ENCODE peak calls at places on chromosomes 5 and 9, in seven cellular contexts. One of them, this sample, is unnamed.

GRCh38 chr5:110625376-110625999 is 101.0 kb downstream of the TMEM232 start:
- DNase-seq in fibroblast of lung: peak; percentile 43
- DNase-seq in NT2/D1: no peak
- DNase-seq in MM.1S: peak; percentile 65
- DNase-seq in IMR-90: peak; percentile 52
- DNase-seq in GM23248: peak; percentile 79
- DNase-seq in neural progenitor cell: peak; percentile 31
- DNase-seq in this sample: peak; percentile 93

GRCh38 chr9:104869801-104870200 is 58.2 kb downstream of the ABCA1 start:
- DNase-seq in MM.1S: no peak
- DNase-seq in NT2/D1: no peak
- DNase-seq in GM23248: peak; percentile 46
- DNase-seq in fibroblast of lung: peak; percentile 62
- DNase-seq in neural progenitor cell: no peak
- DNase-seq in IMR-90: peak; percentile 26
- DNase-seq in this sample: no peak

GRCh38 chr5:132476853-132477729 is 13.5 kb downstream of the IRF1 start:
- DNase-seq in IMR-90: no peak
- DNase-seq in fibroblast of lung: no peak
- DNase-seq in MM.1S: no peak
- DNase-seq in neural progenitor cell: no peak
- DNase-seq in GM23248: no peak
- DNase-seq in NT2/D1: no peak
- DNase-seq in this sample: no peak

GRCh38 chr5:132429451-132430440 is 60.2 kb downstream of the SLC22A5 start:
- DNase-seq in GM23248: no peak
- DNase-seq in neural progenitor cell: no peak
- DNase-seq in NT2/D1: no peak
- DNase-seq in IMR-90: no peak
- DNase-seq in MM.1S: no peak
- DNase-seq in fibroblast of lung: no peak
- DNase-seq in this sample: no peak

GRCh38 chr9:89880721-89881120 is 275.9 kb downstream of the GADD45G start:
- DNase-seq in GM23248: no peak
- DNase-seq in fibroblast of lung: no peak
- DNase-seq in MM.1S: no peak
- DNase-seq in IMR-90: no peak
- DNase-seq in neural progenitor cell: no peak
- DNase-seq in NT2/D1: no peak
- DNase-seq in this sample: no peak

GRCh38 chr5:65121880-65122436 is 353.2 kb downstream of the CWC27 start:
- DNase-seq in fibroblast of lung: peak; percentile 94
- DNase-seq in IMR-90: peak; percentile 92
- DNase-seq in GM23248: peak; percentile 93
- DNase-seq in NT2/D1: no peak
- DNase-seq in neural progenitor cell: no peak
- DNase-seq in MM.1S: no peak
- DNase-seq in this sample: peak; percentile 25

GRCh38 chr9:1098551-1098950 is 48.4 kb downstream of the DMRT2 start:
- DNase-seq in NT2/D1: no peak
- DNase-seq in fibroblast of lung: no peak
- DNase-seq in MM.1S: no peak
- DNase-seq in IMR-90: no peak
- DNase-seq in neural progenitor cell: no peak
- DNase-seq in GM23248: no peak
- DNase-seq in this sample: no peak

GRCh38 chr9:21616082-21616778 is 134.1 kb upstream of the IFNE start:
- DNase-seq in IMR-90: peak; percentile 98
- DNase-seq in GM23248: peak; percentile 97
- DNase-seq in neural progenitor cell: no peak
- DNase-seq in fibroblast of lung: peak; percentile 100
- DNase-seq in MM.1S: no peak
- DNase-seq in NT2/D1: no peak
- DNase-seq in this sample: peak; percentile 76

GRCh38 chr5:119355244-119355635 is 579 bp upstream of the TNFAIP8 start:
- DNase-seq in IMR-90: no peak
- DNase-seq in NT2/D1: peak; percentile 36
- DNase-seq in GM23248: no peak
- DNase-seq in neural progenitor cell: peak; percentile 55
- DNase-seq in fibroblast of lung: no peak
- DNase-seq in MM.1S: no peak
- DNase-seq in this sample: no peak

GRCh38 chr5:128736567-128736966 is 198.5 kb upstream of the FBN2 start:
- DNase-seq in MM.1S: no peak
- DNase-seq in IMR-90: peak; percentile 6
- DNase-seq in neural progenitor cell: peak; percentile 13
- DNase-seq in NT2/D1: no peak
- DNase-seq in GM23248: peak; percentile 15
- DNase-seq in fibroblast of lung: peak; percentile 49
- DNase-seq in this sample: peak; percentile 61

GRCh38 chr5:125109293-125109692 is 362.9 kb upstream of the ZNF608 start:
- DNase-seq in NT2/D1: no peak
- DNase-seq in neural progenitor cell: no peak
- DNase-seq in fibroblast of lung: no peak
- DNase-seq in IMR-90: no peak
- DNase-seq in GM23248: no peak
- DNase-seq in MM.1S: no peak
- DNase-seq in this sample: no peak

GRCh38 chr9:108212179-108212578 is 643.6 kb downstream of the ACTL7B start:
- DNase-seq in MM.1S: no peak
- DNase-seq in NT2/D1: no peak
- DNase-seq in GM23248: no peak
- DNase-seq in fibroblast of lung: no peak
- DNase-seq in IMR-90: no peak
- DNase-seq in neural progenitor cell: no peak
- DNase-seq in this sample: no peak

GRCh38 chr5:149455889-149456409 is 76.9 kb upstream of the IL17B start:
- DNase-seq in neural progenitor cell: no peak
- DNase-seq in GM23248: peak; percentile 72
- DNase-seq in MM.1S: no peak
- DNase-seq in NT2/D1: no peak
- DNase-seq in fibroblast of lung: peak; percentile 80
- DNase-seq in IMR-90: peak; percentile 86
- DNase-seq in this sample: peak; percentile 68

DNA sequence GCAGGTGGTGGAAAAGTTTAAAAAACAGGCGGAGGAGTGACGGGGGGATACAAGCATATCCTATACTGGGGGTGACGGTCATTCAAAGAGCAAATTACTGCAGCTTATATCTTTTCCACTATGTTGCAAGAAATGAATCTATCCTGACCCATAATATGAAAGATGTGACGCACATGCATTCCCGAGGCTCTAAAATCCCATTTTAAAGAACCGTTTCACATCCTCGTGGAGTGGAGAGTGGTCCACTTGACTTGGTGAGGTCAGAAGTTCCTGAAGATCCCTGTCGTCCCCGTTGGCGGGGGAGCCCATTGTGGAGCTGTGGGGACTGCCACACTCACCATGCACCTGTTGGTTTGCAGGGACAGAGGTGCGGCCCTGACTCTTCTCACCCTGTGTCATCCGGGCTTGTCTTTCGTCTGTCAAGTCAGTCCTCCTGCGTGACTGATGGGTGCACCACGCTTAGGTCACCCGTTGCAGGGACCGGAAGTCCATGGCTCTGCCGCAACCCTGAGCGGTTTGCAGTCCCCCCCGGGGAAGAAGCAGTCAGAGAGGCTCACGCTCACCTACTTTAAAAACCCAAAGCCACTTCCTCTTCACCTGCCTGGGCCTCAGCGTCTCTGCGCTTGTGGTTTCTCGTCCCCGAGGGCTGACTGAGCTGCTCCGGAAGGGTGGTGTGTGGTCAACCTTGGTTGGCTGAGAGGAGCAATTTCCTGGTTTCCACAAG is 53.0 kb downstream of the USP20 start:
- DNase-seq in NT2/D1: no peak
- DNase-seq in MM.1S: peak; percentile 99
- DNase-seq in GM23248: no peak
- DNase-seq in neural progenitor cell: no peak
- DNase-seq in IMR-90: no peak
- DNase-seq in fibroblast of lung: no peak
- DNase-seq in this sample: no peak
- H3K9ac ChIP-seq in NT2/D1: no peak overlapping the region
- H3K9ac ChIP-seq in MM.1S: peak overlapping the region; percentile 94
- H3K9ac ChIP-seq in GM23248: no peak overlapping the region
- H3K9ac ChIP-seq in neural progenitor cell: no peak overlapping the region
- H3K9ac ChIP-seq in IMR-90: no peak overlapping the region
- H3K9ac ChIP-seq in fibroblast of lung: no peak overlapping the region
- H3K9ac ChIP-seq in this sample: no peak overlapping the region

GRCh38 chr5:150627731-150628545 is 12.5 kb upstream of the SYNPO start:
- DNase-seq in MM.1S: no peak
- DNase-seq in neural progenitor cell: no peak
- DNase-seq in IMR-90: peak; percentile 59
- DNase-seq in NT2/D1: no peak
- DNase-seq in GM23248: peak; percentile 86
- DNase-seq in fibroblast of lung: peak; percentile 86
- DNase-seq in this sample: peak; percentile 63

GRCh38 chr5:150624334-150625163 is 15.9 kb upstream of the SYNPO start:
- DNase-seq in IMR-90: no peak
- DNase-seq in GM23248: peak; percentile 63
- DNase-seq in fibroblast of lung: no peak
- DNase-seq in NT2/D1: no peak
- DNase-seq in MM.1S: no peak
- DNase-seq in neural progenitor cell: peak; percentile 76
- DNase-seq in this sample: peak; percentile 63

GRCh38 chr5:150625164-150625535 is 15.3 kb upstream of the SYNPO start:
- DNase-seq in MM.1S: no peak
- DNase-seq in IMR-90: no peak
- DNase-seq in neural progenitor cell: no peak
- DNase-seq in fibroblast of lung: no peak
- DNase-seq in NT2/D1: no peak
- DNase-seq in GM23248: no peak
- DNase-seq in this sample: no peak

GRCh38 chr5:150626853-150627276 is 13.6 kb upstream of the SYNPO start:
- DNase-seq in GM23248: peak; percentile 54
- DNase-seq in MM.1S: no peak
- DNase-seq in neural progenitor cell: no peak
- DNase-seq in fibroblast of lung: peak; percentile 68
- DNase-seq in NT2/D1: no peak
- DNase-seq in IMR-90: no peak
- DNase-seq in this sample: no peak

DNA sequence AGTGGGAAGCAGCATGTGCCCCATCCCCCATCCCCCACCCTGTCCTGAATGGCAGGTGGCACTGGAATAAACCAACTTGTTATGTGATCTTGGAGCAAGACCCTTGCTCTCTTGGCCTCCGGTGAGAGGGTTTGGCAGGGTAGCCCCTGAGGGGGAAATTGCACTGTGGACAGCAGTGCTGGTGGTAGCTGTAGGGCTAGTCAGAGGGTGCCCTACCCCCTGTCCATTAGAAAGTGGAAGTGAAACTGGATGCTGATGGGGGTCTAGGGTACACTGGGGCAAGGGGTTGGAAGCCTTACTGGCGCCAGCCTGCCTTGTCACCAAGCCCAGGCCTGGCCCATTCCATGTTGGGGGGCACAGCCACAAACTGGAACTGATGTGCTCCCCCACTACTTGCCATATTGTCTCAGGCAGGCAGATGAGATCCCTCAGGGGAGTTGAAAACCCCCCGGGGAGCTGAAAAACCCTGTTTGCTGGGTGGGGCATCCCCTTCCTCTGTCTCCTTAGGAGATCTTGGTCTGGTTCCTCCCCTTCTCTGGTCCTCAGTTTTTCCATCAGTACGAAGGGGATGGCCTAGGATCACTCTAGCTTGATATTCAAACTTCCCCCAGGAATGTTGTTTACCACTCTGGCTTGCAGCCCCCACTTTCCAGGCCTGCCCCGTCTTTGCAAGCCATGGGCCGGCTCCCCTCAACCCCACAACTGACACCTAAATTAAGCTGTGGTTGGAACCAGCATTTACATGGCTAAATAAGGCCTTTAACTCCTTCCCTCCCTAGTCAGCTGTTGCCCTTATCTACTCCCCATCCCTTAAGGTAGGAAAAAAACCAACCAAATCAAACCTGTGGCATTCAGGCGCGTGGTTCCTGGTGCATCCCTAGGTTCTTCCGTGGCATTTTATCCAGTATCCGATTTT is 14.4 kb upstream of the SYNPO start:
- DNase-seq in neural progenitor cell: no peak
- DNase-seq in fibroblast of lung: no peak
- DNase-seq in IMR-90: no peak
- DNase-seq in NT2/D1: no peak
- DNase-seq in MM.1S: no peak
- DNase-seq in GM23248: no peak
- DNase-seq in this sample: no peak
- H3K4me1 ChIP-seq in neural progenitor cell: peaks cover 19% of the 10 kb centered on the region
- H3K4me1 ChIP-seq in fibroblast of lung: peaks cover 11% of the 10 kb centered on the region
- H3K4me1 ChIP-seq in IMR-90: peaks cover 55% of the 10 kb centered on the region
- H3K4me1 ChIP-seq in NT2/D1: peaks cover 17% of the 10 kb centered on the region
- H3K4me1 ChIP-seq in MM.1S: peaks cover 7% of the 10 kb centered on the region
- H3K4me1 ChIP-seq in GM23248: peaks cover 34% of the 10 kb centered on the region
- H3K4me1 ChIP-seq in this sample: peaks cover 47% of the 10 kb centered on the region

GRCh38 chr5:139803978-139804377 is 8.4 kb downstream of the PSD2 start:
- DNase-seq in MM.1S: no peak
- DNase-seq in IMR-90: no peak
- DNase-seq in fibroblast of lung: no peak
- DNase-seq in NT2/D1: no peak
- DNase-seq in neural progenitor cell: no peak
- DNase-seq in GM23248: no peak
- DNase-seq in this sample: no peak
- H3K27me3 ChIP-seq in MM.1S: peaks cover 73% of the 10 kb centered on the region
- H3K27me3 ChIP-seq in IMR-90: peaks cover 60% of the 10 kb centered on the region
- H3K27me3 ChIP-seq in fibroblast of lung: peaks cover 21% of the 10 kb centered on the region
- H3K27me3 ChIP-seq in NT2/D1: peaks cover 22% of the 10 kb centered on the region
- H3K27me3 ChIP-seq in neural progenitor cell: peaks cover 48% of the 10 kb centered on the region
- H3K27me3 ChIP-seq in GM23248: peaks cover 38% of the 10 kb centered on the region
- H3K27me3 ChIP-seq in this sample: peaks cover 75% of the 10 kb centered on the region

GRCh38 chr5:82387819-82388166 is 109.6 kb upstream of the RPS23 start:
- DNase-seq in IMR-90: no peak
- DNase-seq in fibroblast of lung: no peak
- DNase-seq in GM23248: no peak
- DNase-seq in neural progenitor cell: no peak
- DNase-seq in NT2/D1: no peak
- DNase-seq in MM.1S: no peak
- DNase-seq in this sample: no peak

GRCh38 chr5:82390088-82390487 is 111.9 kb upstream of the RPS23 start:
- DNase-seq in NT2/D1: no peak
- DNase-seq in fibroblast of lung: no peak
- DNase-seq in neural progenitor cell: no peak
- DNase-seq in MM.1S: no peak
- DNase-seq in GM23248: no peak
- DNase-seq in IMR-90: no peak
- DNase-seq in this sample: no peak

GRCh38 chr5:82387041-82387818 is 109.1 kb upstream of the RPS23 start:
- DNase-seq in GM23248: no peak
- DNase-seq in NT2/D1: no peak
- DNase-seq in fibroblast of lung: peak; percentile 96
- DNase-seq in neural progenitor cell: no peak
- DNase-seq in IMR-90: peak; percentile 18
- DNase-seq in MM.1S: no peak
- DNase-seq in this sample: no peak

GRCh38 chr5:82388186-82388585 is 110.0 kb upstream of the RPS23 start:
- DNase-seq in GM23248: peak; percentile 43
- DNase-seq in NT2/D1: no peak
- DNase-seq in MM.1S: no peak
- DNase-seq in IMR-90: peak; percentile 80
- DNase-seq in neural progenitor cell: no peak
- DNase-seq in fibroblast of lung: peak; percentile 97
- DNase-seq in this sample: peak; percentile 67

DNA sequence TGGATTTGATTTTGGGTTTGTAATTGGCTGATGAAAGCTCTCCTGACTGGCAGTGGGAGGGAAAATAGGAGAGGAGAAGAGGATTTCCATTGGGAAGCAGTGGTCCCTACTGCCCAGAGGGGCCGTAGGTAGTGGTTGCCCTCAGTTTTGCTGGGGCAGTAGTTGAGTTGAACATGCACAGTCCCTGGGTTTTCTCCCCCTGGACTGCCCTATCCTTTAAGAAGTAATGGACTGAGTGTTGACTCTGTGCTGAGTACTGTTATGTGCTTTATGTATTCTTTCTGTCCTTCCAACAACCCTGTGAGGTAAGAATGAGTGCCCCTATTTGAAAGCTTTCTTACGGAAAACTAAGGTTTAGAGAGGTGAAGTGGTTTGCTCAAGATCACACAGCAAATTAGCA is 111.2 kb upstream of the RPS23 start:
- DNase-seq in fibroblast of lung: no peak
- DNase-seq in NT2/D1: no peak
- DNase-seq in neural progenitor cell: no peak
- DNase-seq in MM.1S: no peak
- DNase-seq in IMR-90: no peak
- DNase-seq in GM23248: no peak
- DNase-seq in this sample: no peak
- H3K9ac ChIP-seq in fibroblast of lung: no peak overlapping the region
- H3K9ac ChIP-seq in NT2/D1: no peak overlapping the region
- H3K9ac ChIP-seq in neural progenitor cell: no peak overlapping the region
- H3K9ac ChIP-seq in MM.1S: no peak overlapping the region
- H3K9ac ChIP-seq in IMR-90: peak overlapping the region; percentile 43
- H3K9ac ChIP-seq in GM23248: peak overlapping the region; percentile 74
- H3K9ac ChIP-seq in this sample: peak overlapping the region; percentile 71